ENCODE peak calls at places on chromosomes 11 and 22, in five cellular contexts. B is heart right ventricle; P is stimulated activated naive B cell treated with anti-CD40 and anti-IgM and Interleukin-4, amounts not matched to agents 10 μg/mL and 1 μg/mL and 100 μg/mL, for 72 hours; U is lung microvascular endothelial cell; V is heart left ventricle. Y is an unnamed sample.
A peak's percentile ranks its signal among the peaks of the same experiment; 100 is the strongest.

GRCh38 chr11:8652140-8652539 is 30.3 kb downstream of the TRIM66 start:
- DNase-seq in P (no peak), U (no peak), V (no peak), B (no peak), Y (no peak)

GRCh38 chr11:129779342-129779741 is 36.3 kb upstream of the TMEM45B start:
- DNase-seq in P (no peak), V (no peak), B (no peak), U (no peak), Y (no peak)

GRCh38 chr11:125330462-125331325 is 165.4 kb downstream of the FEZ1 start:
- DNase-seq in U (no peak), P (no peak), V (no peak), B (no peak), Y (no peak)

GRCh38 chr11:121741954-121742361 is 289.2 kb upstream of the SORL1-AS1 start:
- DNase-seq in U (no peak), V (peak; percentile 76), B (peak; percentile 74), P (no peak), Y (peak; percentile 88)

GRCh38 chr11:113562981-113563461 is 87.8 kb upstream of the DRD2 start:
- DNase-seq in U (no peak), B (no peak), P (no peak), V (no peak), Y (no peak)

GRCh38 chr22:44988671-44989070 is 21.1 kb downstream of the PHF21B start:
- DNase-seq in B (no peak), P (no peak), V (no peak), U (no peak), Y (no peak)

GRCh38 chr11:35335226-35335625 is 84.1 kb downstream of the SLC1A2 start:
- DNase-seq in P (no peak), U (no peak), V (no peak), B (no peak), Y (no peak)

GRCh38 chr22:37173709-37174108 is 14.3 kb downstream of the C1QTNF6 start:
- DNase-seq in U (no peak), V (no peak), P (no peak), B (no peak), Y (no peak)

GRCh38 chr11:32893947-32894827 is 1.6 kb downstream of the QSER1 start:
- DNase-seq in P (no peak), V (no peak), B (no peak), U (peak; percentile 57), Y (no peak)

GRCh38 chr11:63911440-63911839 is 5.5 kb downstream of the RCOR2 start:
- DNase-seq in B (peak; percentile 50), P (no peak), U (no peak), V (no peak), Y (no peak)

GRCh38 chr22:38901111-38901641 is 29.2 kb upstream of the CBX6 start:
- DNase-seq in V (no peak), B (no peak), P (no peak), U (no peak), Y (no peak)

GRCh38 chr11:16013649-16014275 is 342.6 kb downstream of the SOX6 start:
- DNase-seq in P (no peak), U (no peak), B (no peak), V (no peak), Y (no peak)

GRCh38 chr11:124670732-124671131 is 2.8 kb downstream of the SIAE start:
- DNase-seq in U (no peak), V (no peak), P (peak; percentile 13), B (no peak), Y (no peak)

GRCh38 chr22:30245181-30245984 is 1.2 kb downstream of the LIF start:
- DNase-seq in V (no peak), B (no peak), P (no peak), U (no peak), Y (no peak)

GRCh38 chr22:36016656-36017055 is 12.0 kb downstream of the RBFOX2 start:
- DNase-seq in P (no peak), U (no peak), B (no peak), V (no peak), Y (no peak)

GRCh38 chr11:95682552-95682951 is 107.0 kb downstream of the FAM76B start:
- DNase-seq in U (peak; percentile 96), B (no peak), V (peak; percentile 25), P (no peak), Y (no peak)

GRCh38 chr11:127332896-127333295 is 332.3 kb upstream of the KIRREL3 start:
- DNase-seq in P (no peak), V (no peak), U (no peak), B (no peak), Y (no peak)

GRCh38 chr11:102007567-102008437 is 39.4 kb upstream of the CFAP300 start:
- DNase-seq in B (no peak), U (peak; percentile 65), P (no peak), V (no peak), Y (no peak)

GRCh38 chr11:27161071-27161470 is 120.5 kb downstream of the BBOX1 start:
- DNase-seq in U (no peak), P (no peak), V (no peak), B (no peak), Y (no peak)

GRCh38 chr22:37639070-37639760 is at the start of gene SH3BP1:
- DNase-seq in U (no peak), B (peak; percentile 70), V (peak; percentile 69), P (no peak), Y (peak; percentile 81)

GRCh38 chr11:32400670-32401369 is 34.5 kb downstream of the WT1 start:
- DNase-seq in V (no peak), U (no peak), B (no peak), P (no peak), Y (no peak)

GRCh38 chr22:27601195-27601594 is 200.4 kb downstream of the MN1 start:
- DNase-seq in U (no peak), V (no peak), B (no peak), P (no peak), Y (no peak)

GRCh38 chr11:45771194-45771941 is 33.6 kb upstream of the SLC35C1 start:
- DNase-seq in V (peak; percentile 64), P (peak; percentile 55), U (peak; percentile 73), B (peak; percentile 71), Y (peak; percentile 63)

GRCh38 chr11:86355256-86355655 is 19.4 kb upstream of the CCDC81 start:
- DNase-seq in U (no peak), V (no peak), B (no peak), P (no peak), Y (no peak)

GRCh38 chr11:74288911-74289310 is 22.5 kb downstream of the P4HA3 start:
- DNase-seq in V (no peak), U (peak; percentile 27), P (no peak), B (no peak), Y (no peak)

GRCh38 chr11:32870676-32871075 is 21.9 kb upstream of the QSER1 start:
- DNase-seq in B (peak; percentile 17), U (peak; percentile 41), P (no peak), V (no peak), Y (no peak)

GRCh38 chr11:65117206-65118096 is at the start of gene ZNHIT2:
- DNase-seq in P (peak; percentile 100), V (peak; percentile 100), B (peak; percentile 99), U (peak; percentile 99), Y (peak; percentile 100)

GRCh38 chr11:70415642-70416395 is 17.5 kb downstream of the CTTN start:
- DNase-seq in U (no peak), B (no peak), P (no peak), V (no peak), Y (no peak)

Y was measured in ovary.